ENCODE peak calls at places on chromosomes 7 and 10, in five cellular contexts. N is HEK293T, K is K562, A is SK-N-SH, O is GM12878. F is an unnamed sample.

GRCh38 chr10:24727811-24728210 is 4.1 kb upstream of the ARHGAP21 start:
- DNase-seq in O (no peak), N (no peak), K (no peak), A (no peak), F (no peak)

GRCh38 chr7:28435732-28436378 is 23.5 kb downstream of the CREB5 start:
- DNase-seq in A (no peak), O (no peak), N (peak), K (no peak), F (no peak)

GRCh38 chr7:28885771-28886170 is 72.4 kb downstream of the TRIL start:
- DNase-seq in O (no peak), A (no peak), K (no peak), N (no peak), F (no peak)

GRCh38 chr7:27605283-27605682 is 57.4 kb downstream of the HIBADH start:
- DNase-seq in N (no peak), K (no peak), O (no peak), A (no peak), F (no peak)

GRCh38 chr10:50637003-50637579 is 13.3 kb upstream of the SGMS1 start:
- DNase-seq in N (no peak), A (no peak), O (no peak), K (no peak), F (no peak)

GRCh38 chr7:36387437-36388345 is 2.0 kb upstream of the ANLN start:
- DNase-seq in K (no peak), O (no peak), N (no peak), A (no peak), F (no peak)

GRCh38 chr10:77993612-77994011 is 35.7 kb downstream of the POLR3A start:
- DNase-seq in O (no peak), K (no peak), A (no peak), N (no peak), F (no peak)

GRCh38 chr10:42551582-42552187 is 86.7 kb downstream of the ZNF33B start:
- DNase-seq in K (no peak), O (no peak), A (no peak), N (peak), F (peak)

GRCh38 chr10:114042895-114043531 is 653 bp upstream of the ADRB1 start:
- DNase-seq in O (no peak), A (peak), N (peak), K (no peak), F (no peak)

GRCh38 chr7:34845666-34846361 is 187.8 kb downstream of the NPSR1 start:
- DNase-seq in N (no peak), O (no peak), A (no peak), K (no peak), F (peak)

GRCh38 chr10:12448729-12449391 is 99.5 kb downstream of the CAMK1D start:
- DNase-seq in N (peak), A (no peak), K (no peak), O (peak), F (no peak)

GRCh38 chr7:143419880-143420279 is 11.2 kb upstream of the EPHA1 start:
- DNase-seq in A (no peak), K (no peak), O (no peak), N (no peak), F (no peak)

GRCh38 chr10:73850863-73851461 is 23.4 kb downstream of the CAMK2G start:
- DNase-seq in A (peak), N (no peak), O (no peak), K (no peak), F (no peak)

GRCh38 chr7:105932835-105933477 is 30.1 kb upstream of the CDHR3 start:
- DNase-seq in K (no peak), N (no peak), O (no peak), A (no peak), F (no peak)

GRCh38 chr7:4612939-4613841 is 68.9 kb upstream of the FOXK1 start:
- DNase-seq in N (no peak), A (peak), K (no peak), O (no peak), F (no peak)

GRCh38 chr7:128741491-128741890 is 2.3 kb downstream of the CALU start:
- DNase-seq in N (no peak), K (no peak), O (no peak), A (no peak), F (no peak)

GRCh38 chr10:114412907-114413386 is 8.6 kb upstream of the AFAP1L2 start:
- DNase-seq in K (no peak), N (no peak), O (no peak), A (no peak), F (no peak)

GRCh38 chr10:17836917-17837316 is 27.8 kb downstream of the MRC1 start:
- DNase-seq in K (no peak), A (no peak), N (peak), O (no peak), F (peak)

GRCh38 chr7:26515462-26515861 is 223.8 kb downstream of the SNX10 start:
- DNase-seq in N (no peak), K (no peak), A (peak), O (no peak), F (no peak)

GRCh38 chr7:35253680-35254495 is at the start of gene TBX20:
- DNase-seq in O (no peak), K (no peak), N (peak), A (peak), F (no peak)

GRCh38 chr7:11239311-11239710 is 265.6 kb downstream of the PHF14 start:
- DNase-seq in A (no peak), K (no peak), N (no peak), O (no peak), F (no peak)

GRCh38 chr7:47232751-47233412 is 349.0 kb downstream of the TNS3 start:
- DNase-seq in O (no peak), K (no peak), A (no peak), N (no peak), F (no peak)

DNA sequence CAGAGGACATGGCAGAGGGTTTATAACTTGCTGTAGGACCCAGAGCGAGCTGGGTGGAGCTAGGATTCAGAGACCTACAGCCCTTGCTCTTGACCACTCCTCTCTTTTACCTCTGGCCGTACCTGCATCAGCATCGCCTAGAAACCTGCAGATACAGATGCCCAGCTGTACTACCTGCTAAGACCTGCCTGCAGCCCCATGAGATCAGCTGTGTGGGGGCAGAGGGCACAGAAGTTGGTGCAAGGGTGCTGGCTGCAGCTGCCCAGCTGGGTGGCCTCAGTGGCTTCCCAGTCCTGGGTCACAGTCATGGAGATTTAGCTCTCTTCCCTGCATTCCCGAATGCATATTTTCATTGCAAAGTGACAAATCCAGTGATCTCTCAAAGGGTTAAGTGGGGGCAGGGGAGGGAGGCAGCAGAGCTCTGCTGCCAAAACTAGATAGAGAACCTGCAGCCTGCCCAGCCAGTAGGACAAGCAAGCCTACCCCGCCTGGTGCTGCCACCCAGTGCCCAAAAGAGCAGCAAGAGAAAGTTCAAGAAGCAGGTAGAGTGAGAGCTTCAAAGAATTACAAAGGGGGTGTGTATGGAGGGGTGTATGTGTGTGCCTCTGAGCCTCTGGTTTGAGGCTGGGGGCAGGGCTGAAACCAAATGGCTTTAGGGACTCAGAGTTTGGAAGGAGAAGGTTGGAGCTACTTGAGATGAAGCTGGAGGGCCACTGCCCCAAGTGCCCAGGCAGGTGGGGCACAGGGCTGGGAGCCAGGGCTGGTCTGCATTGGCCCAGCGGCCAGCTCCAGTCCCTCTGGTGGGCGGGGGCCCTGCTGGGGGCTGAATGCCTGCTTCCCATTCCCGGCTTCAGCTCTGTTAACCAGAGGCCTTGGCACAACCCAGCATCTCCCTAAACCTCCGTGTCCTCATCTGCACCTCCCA is 6.8 kb downstream of the FAM241B start:
- DNase-seq in N (no peak), A (no peak), K (no peak), O (no peak), F (no peak)
- TF ChIP-seq FOXM1 in N (no peak), A (no peak), K (no peak), O (no peak), F (no peak)

GRCh38 chr7:159098424-159098786 is 46.3 kb downstream of the VIPR2 start:
- DNase-seq in A (no peak), O (no peak), N (no peak), K (no peak), F (no peak)
- TF ChIP-seq FOXM1 in A (no peak), O (no peak), N (no peak), K (no peak), F (no peak)

GRCh38 chr7:134016223-134016941 is 110.8 kb upstream of the LRGUK start:
- DNase-seq in O (no peak), A (peak), N (peak), K (no peak), F (peak)
- TF ChIP-seq FOXM1 in O (no peak), A (no peak), N (no peak), K (no peak), F (no peak)

GRCh38 chr7:99305473-99306260 is 20.0 kb upstream of the ARPC1A start:
- DNase-seq in O (no peak), K (no peak), N (no peak), A (no peak), F (no peak)
- TF ChIP-seq FOXM1 in O (no peak), K (no peak), N (no peak), A (no peak), F (no peak)

GRCh38 chr10:63008491-63008890 is 124.6 kb upstream of the NRBF2 start:
- DNase-seq in N (no peak), K (no peak), O (no peak), A (no peak), F (no peak)
- TF ChIP-seq FOXM1 in N (no peak), K (no peak), O (no peak), A (no peak), F (no peak)

GRCh38 chr10:122461367-122461728 is at the start of gene HTRA1:
- DNase-seq in N (peak), O (no peak), A (peak), K (no peak), F (no peak)
- TF ChIP-seq FOXM1 in N (no peak), O (no peak), A (no peak), K (no peak), F (no peak)

GRCh38 chr7:156160811-156161210 is 348.5 kb upstream of the SHH start:
- DNase-seq in O (no peak), N (peak), K (peak), A (no peak), F (no peak)
- TF ChIP-seq FOXM1 in O (no peak), N (no peak), K (no peak), A (no peak), F (no peak)

F was measured in HepG2.